ENCODE peak calls at places on chromosomes 3 and 15, in eight cellular contexts. One of them, this sample, is unnamed. For H3K4me1 and H3K9me3, the result is how much of the 10 kb centered on the place peaks cover.

GRCh38 chr3:147361671-147362420 is 44.5 kb downstream of the ZIC4 start:
- DNase-seq in A673: peak
- DNase-seq in adipocyte: peak
- DNase-seq in BE2C: peak
- DNase-seq in left lung: no peak
- DNase-seq in right cardiac atrium: peak
- DNase-seq in stomach: no peak
- DNase-seq in CD8-positive, alpha-beta memory T cell: no peak
- DNase-seq in this sample: no peak

GRCh38 chr3:108053025-108053424 is 37.8 kb downstream of the CD47 start:
- DNase-seq in A673: no peak
- DNase-seq in adipocyte: no peak
- DNase-seq in BE2C: no peak
- DNase-seq in left lung: peak
- DNase-seq in right cardiac atrium: peak
- DNase-seq in stomach: peak
- DNase-seq in CD8-positive, alpha-beta memory T cell: no peak
- DNase-seq in this sample: no peak

GRCh38 chr3:15556512-15556911 is 35.0 kb upstream of the COLQ start:
- DNase-seq in A673: no peak
- DNase-seq in adipocyte: no peak
- DNase-seq in BE2C: no peak
- DNase-seq in left lung: no peak
- DNase-seq in right cardiac atrium: no peak
- DNase-seq in stomach: no peak
- DNase-seq in CD8-positive, alpha-beta memory T cell: no peak
- DNase-seq in this sample: no peak

GRCh38 chr15:72227192-72227586 is 3.8 kb downstream of the PKM start:
- DNase-seq in A673: peak
- DNase-seq in adipocyte: peak
- DNase-seq in BE2C: no peak
- DNase-seq in left lung: no peak
- DNase-seq in right cardiac atrium: no peak
- DNase-seq in stomach: no peak
- DNase-seq in CD8-positive, alpha-beta memory T cell: peak
- DNase-seq in this sample: peak

GRCh38 chr15:92503458-92503857 is 109.8 kb downstream of the ST8SIA2 start:
- DNase-seq in A673: no peak
- DNase-seq in adipocyte: no peak
- DNase-seq in BE2C: no peak
- DNase-seq in left lung: no peak
- DNase-seq in right cardiac atrium: no peak
- DNase-seq in stomach: no peak
- DNase-seq in CD8-positive, alpha-beta memory T cell: no peak
- DNase-seq in this sample: no peak

GRCh38 chr3:196996454-196997265 is 28.0 kb upstream of the PIGZ start:
- DNase-seq in A673: no peak
- DNase-seq in adipocyte: no peak
- DNase-seq in BE2C: no peak
- DNase-seq in left lung: no peak
- DNase-seq in right cardiac atrium: no peak
- DNase-seq in stomach: no peak
- DNase-seq in CD8-positive, alpha-beta memory T cell: no peak
- DNase-seq in this sample: peak

GRCh38 chr3:44926921-44927320 is 49.1 kb downstream of the ZDHHC3 start:
- DNase-seq in A673: no peak
- DNase-seq in adipocyte: no peak
- DNase-seq in BE2C: no peak
- DNase-seq in left lung: no peak
- DNase-seq in right cardiac atrium: no peak
- DNase-seq in stomach: no peak
- DNase-seq in CD8-positive, alpha-beta memory T cell: no peak
- DNase-seq in this sample: no peak

GRCh38 chr3:139265131-139266016 is 78.4 kb upstream of the MRPS22 start:
- DNase-seq in A673: no peak
- DNase-seq in adipocyte: no peak
- DNase-seq in BE2C: no peak
- DNase-seq in left lung: no peak
- DNase-seq in right cardiac atrium: no peak
- DNase-seq in stomach: no peak
- DNase-seq in CD8-positive, alpha-beta memory T cell: no peak
- DNase-seq in this sample: no peak

GRCh38 chr3:177300842-177301241 is 103.6 kb upstream of the TBL1XR1 start:
- DNase-seq in A673: no peak
- DNase-seq in adipocyte: no peak
- DNase-seq in BE2C: no peak
- DNase-seq in left lung: no peak
- DNase-seq in right cardiac atrium: no peak
- DNase-seq in stomach: no peak
- DNase-seq in CD8-positive, alpha-beta memory T cell: no peak
- DNase-seq in this sample: no peak

GRCh38 chr3:184240384-184241140 is 8.2 kb downstream of the ALG3 start:
- DNase-seq in A673: peak
- DNase-seq in adipocyte: no peak
- DNase-seq in BE2C: no peak
- DNase-seq in left lung: no peak
- DNase-seq in right cardiac atrium: no peak
- DNase-seq in stomach: no peak
- DNase-seq in CD8-positive, alpha-beta memory T cell: no peak
- DNase-seq in this sample: no peak

GRCh38 chr15:88042047-88042446 is 214.5 kb downstream of the NTRK3 start:
- DNase-seq in A673: no peak
- DNase-seq in adipocyte: no peak
- DNase-seq in BE2C: no peak
- DNase-seq in left lung: no peak
- DNase-seq in right cardiac atrium: no peak
- DNase-seq in stomach: no peak
- DNase-seq in CD8-positive, alpha-beta memory T cell: no peak
- DNase-seq in this sample: no peak

GRCh38 chr15:53295574-53295973 is 463.9 kb downstream of the WDR72 start:
- DNase-seq in A673: no peak
- DNase-seq in adipocyte: no peak
- DNase-seq in BE2C: no peak
- DNase-seq in left lung: no peak
- DNase-seq in right cardiac atrium: no peak
- DNase-seq in stomach: no peak
- DNase-seq in CD8-positive, alpha-beta memory T cell: no peak
- DNase-seq in this sample: no peak

GRCh38 chr15:53296603-53297002 is 462.9 kb downstream of the WDR72 start:
- DNase-seq in A673: no peak
- DNase-seq in adipocyte: no peak
- DNase-seq in BE2C: no peak
- DNase-seq in left lung: no peak
- DNase-seq in right cardiac atrium: no peak
- DNase-seq in stomach: no peak
- DNase-seq in CD8-positive, alpha-beta memory T cell: no peak
- DNase-seq in this sample: no peak

DNA sequence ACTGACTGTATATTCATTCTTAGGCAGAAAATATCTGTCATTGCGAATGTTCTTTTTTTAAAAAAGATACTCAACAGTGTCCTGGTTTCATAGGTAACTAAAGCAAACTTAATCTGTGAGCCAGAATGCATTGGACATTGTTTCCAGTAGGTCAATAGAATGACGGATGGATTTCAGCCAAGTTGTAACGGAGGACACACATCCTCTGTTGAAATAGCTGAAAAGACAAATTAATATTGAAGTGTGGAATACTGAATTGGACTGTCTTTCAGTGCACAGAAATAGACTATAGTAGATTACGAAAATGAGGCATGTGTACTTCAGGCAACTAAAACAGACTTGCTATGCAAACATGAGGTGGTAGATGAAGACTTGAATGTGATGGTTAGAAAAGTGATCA is 461.6 kb downstream of the WDR72 start:
- DNase-seq in A673: no peak
- DNase-seq in adipocyte: no peak
- DNase-seq in BE2C: no peak
- DNase-seq in left lung: no peak
- DNase-seq in right cardiac atrium: no peak
- DNase-seq in stomach: no peak
- DNase-seq in CD8-positive, alpha-beta memory T cell: no peak
- DNase-seq in this sample: no peak
- H3K4me1 ChIP-seq in A673: under half
- H3K4me1 ChIP-seq in adipocyte: under half
- H3K4me1 ChIP-seq in BE2C: under half
- H3K4me1 ChIP-seq in left lung: under half
- H3K4me1 ChIP-seq in right cardiac atrium: under half
- H3K4me1 ChIP-seq in stomach: under half
- H3K4me1 ChIP-seq in CD8-positive, alpha-beta memory T cell: under half
- H3K4me1 ChIP-seq in this sample: under half

GRCh38 chr3:58044656-58045055 is 36.4 kb downstream of the FLNB start:
- DNase-seq in A673: no peak
- DNase-seq in adipocyte: peak
- DNase-seq in BE2C: no peak
- DNase-seq in left lung: no peak
- DNase-seq in right cardiac atrium: peak
- DNase-seq in stomach: no peak
- DNase-seq in CD8-positive, alpha-beta memory T cell: no peak
- DNase-seq in this sample: no peak

GRCh38 chr3:58041182-58041825 is 33.1 kb downstream of the FLNB start:
- DNase-seq in A673: no peak
- DNase-seq in adipocyte: no peak
- DNase-seq in BE2C: no peak
- DNase-seq in left lung: no peak
- DNase-seq in right cardiac atrium: peak
- DNase-seq in stomach: no peak
- DNase-seq in CD8-positive, alpha-beta memory T cell: no peak
- DNase-seq in this sample: no peak

GRCh38 chr3:58043933-58044332 is 35.7 kb downstream of the FLNB start:
- DNase-seq in A673: no peak
- DNase-seq in adipocyte: no peak
- DNase-seq in BE2C: no peak
- DNase-seq in left lung: no peak
- DNase-seq in right cardiac atrium: no peak
- DNase-seq in stomach: no peak
- DNase-seq in CD8-positive, alpha-beta memory T cell: no peak
- DNase-seq in this sample: no peak

GRCh38 chr3:58041826-58042324 is 33.7 kb downstream of the FLNB start:
- DNase-seq in A673: no peak
- DNase-seq in adipocyte: peak
- DNase-seq in BE2C: no peak
- DNase-seq in left lung: no peak
- DNase-seq in right cardiac atrium: no peak
- DNase-seq in stomach: no peak
- DNase-seq in CD8-positive, alpha-beta memory T cell: no peak
- DNase-seq in this sample: no peak

DNA sequence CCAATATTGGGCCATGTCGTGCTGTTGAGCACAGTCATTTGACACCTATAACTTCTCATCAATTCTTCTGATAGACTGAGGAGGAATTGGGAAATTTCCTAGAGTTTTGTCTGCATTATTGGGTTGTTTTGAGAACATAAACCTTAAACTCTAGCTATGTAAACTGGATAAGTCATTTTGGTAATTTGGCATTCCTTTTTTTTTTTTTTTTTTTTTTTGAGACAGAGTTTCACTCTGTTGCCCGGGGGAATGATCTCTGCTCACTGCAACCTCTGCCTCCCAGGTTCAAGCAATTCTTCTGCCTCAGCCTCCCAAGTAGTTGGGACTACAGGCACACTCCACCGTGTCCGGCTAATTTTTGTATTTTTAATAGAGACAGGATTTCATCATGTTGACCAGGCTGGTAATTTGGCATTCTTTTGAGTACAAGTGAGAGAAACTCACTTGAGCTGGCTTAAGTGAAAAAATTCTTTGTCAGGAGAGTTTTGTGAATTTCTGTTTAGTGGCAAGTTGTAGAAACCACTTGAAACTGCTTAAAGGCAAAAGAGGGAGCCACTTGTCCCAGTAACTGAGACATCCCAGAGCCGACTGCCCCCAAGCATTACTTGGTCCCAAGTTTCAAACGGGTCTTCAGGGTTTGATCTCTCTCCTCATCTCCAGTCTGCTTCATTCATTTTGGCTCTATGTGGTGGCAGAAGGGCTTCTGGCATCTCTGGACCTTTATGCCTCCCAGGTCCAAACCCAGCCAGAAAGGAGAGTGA is 34.9 kb downstream of the FLNB start:
- DNase-seq in A673: no peak
- DNase-seq in adipocyte: peak
- DNase-seq in BE2C: no peak
- DNase-seq in left lung: no peak
- DNase-seq in right cardiac atrium: no peak
- DNase-seq in stomach: no peak
- DNase-seq in CD8-positive, alpha-beta memory T cell: no peak
- DNase-seq in this sample: no peak
- H3K9me3 ChIP-seq in A673: under half
- H3K9me3 ChIP-seq in adipocyte: under half
- H3K9me3 ChIP-seq in BE2C: under half
- H3K9me3 ChIP-seq in left lung: under half
- H3K9me3 ChIP-seq in right cardiac atrium: under half
- H3K9me3 ChIP-seq in stomach: under half
- H3K9me3 ChIP-seq in CD8-positive, alpha-beta memory T cell: under half
- H3K9me3 ChIP-seq in this sample: under half

GRCh38 chr3:46968783-46969428 is 7.6 kb downstream of the CCDC12 start:
- DNase-seq in A673: no peak
- DNase-seq in adipocyte: no peak
- DNase-seq in BE2C: no peak
- DNase-seq in left lung: no peak
- DNase-seq in right cardiac atrium: peak
- DNase-seq in stomach: no peak
- DNase-seq in CD8-positive, alpha-beta memory T cell: no peak
- DNase-seq in this sample: peak

GRCh38 chr3:46971151-46971550 is 5.4 kb downstream of the CCDC12 start:
- DNase-seq in A673: no peak
- DNase-seq in adipocyte: no peak
- DNase-seq in BE2C: no peak
- DNase-seq in left lung: peak
- DNase-seq in right cardiac atrium: no peak
- DNase-seq in stomach: no peak
- DNase-seq in CD8-positive, alpha-beta memory T cell: no peak
- DNase-seq in this sample: no peak

GRCh38 chr3:46972396-46972795 is 4.1 kb downstream of the CCDC12 start:
- DNase-seq in A673: no peak
- DNase-seq in adipocyte: no peak
- DNase-seq in BE2C: no peak
- DNase-seq in left lung: no peak
- DNase-seq in right cardiac atrium: no peak
- DNase-seq in stomach: no peak
- DNase-seq in CD8-positive, alpha-beta memory T cell: no peak
- DNase-seq in this sample: no peak

GRCh38 chr3:46971742-46972141 is 4.8 kb downstream of the CCDC12 start:
- DNase-seq in A673: no peak
- DNase-seq in adipocyte: no peak
- DNase-seq in BE2C: no peak
- DNase-seq in left lung: no peak
- DNase-seq in right cardiac atrium: no peak
- DNase-seq in stomach: no peak
- DNase-seq in CD8-positive, alpha-beta memory T cell: no peak
- DNase-seq in this sample: no peak

GRCh38 chr3:46970391-46971091 is 6.0 kb downstream of the CCDC12 start:
- DNase-seq in A673: no peak
- DNase-seq in adipocyte: no peak
- DNase-seq in BE2C: no peak
- DNase-seq in left lung: no peak
- DNase-seq in right cardiac atrium: peak
- DNase-seq in stomach: peak
- DNase-seq in CD8-positive, alpha-beta memory T cell: no peak
- DNase-seq in this sample: no peak
- H3K4me1 ChIP-seq in A673: under half
- H3K4me1 ChIP-seq in adipocyte: under half
- H3K4me1 ChIP-seq in BE2C: under half
- H3K4me1 ChIP-seq in left lung: under half
- H3K4me1 ChIP-seq in right cardiac atrium: under half
- H3K4me1 ChIP-seq in stomach: half or more
- H3K4me1 ChIP-seq in CD8-positive, alpha-beta memory T cell: half or more
- H3K4me1 ChIP-seq in this sample: half or more

GRCh38 chr15:97600190-97600589 is 360.3 kb upstream of the ARRDC4 start:
- DNase-seq in A673: no peak
- DNase-seq in adipocyte: no peak
- DNase-seq in BE2C: no peak
- DNase-seq in left lung: no peak
- DNase-seq in right cardiac atrium: no peak
- DNase-seq in stomach: no peak
- DNase-seq in CD8-positive, alpha-beta memory T cell: no peak
- DNase-seq in this sample: no peak
- H3K9me3 ChIP-seq in A673: under half
- H3K9me3 ChIP-seq in adipocyte: under half
- H3K9me3 ChIP-seq in BE2C: under half
- H3K9me3 ChIP-seq in left lung: under half
- H3K9me3 ChIP-seq in right cardiac atrium: under half
- H3K9me3 ChIP-seq in stomach: under half
- H3K9me3 ChIP-seq in CD8-positive, alpha-beta memory T cell: under half
- H3K9me3 ChIP-seq in this sample: under half